ENCODE peak calls at places on chromosomes 6 and 20, in nine cellular contexts. S is Kasumi-1, N is heart left ventricle, O is Right ventricle myocardium superior, L is A172, P is foreskin fibroblast, B is GM23338, U is T-helper 17 cell, F is PC-9. Q is an unnamed sample.

GRCh38 chr20:60050193-60050960 is 92.2 kb downstream of the CDH26 start:
- DNase-seq in S (no peak), N (no peak), O (no peak), L (no peak), P (no peak), B (peak), U (no peak), F (peak), Q (no peak)

GRCh38 chr6:89489078-89489477 is 56.1 kb downstream of the ANKRD6 start:
- DNase-seq in S (no peak), N (no peak), O (no peak), L (no peak), P (no peak), B (no peak), U (no peak), F (no peak), Q (no peak)

GRCh38 chr6:7730852-7731251 is 5.0 kb downstream of the BMP6 start:
- DNase-seq in S (no peak), N (no peak), O (no peak), L (peak), P (peak), B (no peak), U (no peak), F (peak), Q (no peak)

GRCh38 chr6:158703121-158703839 is 53.4 kb downstream of the SYTL3 start:
- DNase-seq in S (no peak), N (peak), O (peak), L (no peak), P (no peak), B (no peak), U (no peak), F (no peak), Q (no peak)

GRCh38 chr6:137738197-137738596 is 128.9 kb upstream of the TNFAIP3 start:
- DNase-seq in S (no peak), N (no peak), O (no peak), L (peak), P (peak), B (no peak), U (no peak), F (no peak), Q (no peak)

GRCh38 chr6:34170341-34170740 is 24.5 kb upstream of the GRM4 start:
- DNase-seq in S (no peak), N (no peak), O (no peak), L (no peak), P (no peak), B (no peak), U (no peak), F (no peak), Q (no peak)

GRCh38 chr20:62795023-62795761 is 1.1 kb upstream of the MRGBP start:
- DNase-seq in S (peak), N (peak), O (peak), L (no peak), P (peak), B (peak), U (peak), F (peak), Q (no peak)

GRCh38 chr20:10667560-10668167 is 6.1 kb downstream of the JAG1 start:
- DNase-seq in S (no peak), N (no peak), O (no peak), L (no peak), P (no peak), B (no peak), U (no peak), F (no peak), Q (no peak)

GRCh38 chr6:49923826-49924225 is 40.1 kb downstream of the DEFB114 start:
- DNase-seq in S (no peak), N (no peak), O (no peak), L (no peak), P (no peak), B (peak), U (no peak), F (no peak), Q (no peak)

GRCh38 chr20:41005361-41005729 is 23.3 kb upstream of the TOP1 start:
- DNase-seq in S (peak), N (peak), O (peak), L (peak), P (peak), B (no peak), U (no peak), F (peak), Q (no peak)

GRCh38 chr20:57323034-57323433 is 6.6 kb upstream of the SPO11 start:
- DNase-seq in S (no peak), N (no peak), O (no peak), L (peak), P (peak), B (peak), U (no peak), F (peak), Q (no peak)

GRCh38 chr6:70790483-70790882 is 122.8 kb downstream of the SMAP1 start:
- DNase-seq in S (no peak), N (no peak), O (no peak), L (no peak), P (no peak), B (no peak), U (no peak), F (no peak), Q (no peak)

GRCh38 chr6:48840896-48841295 is 622.2 kb downstream of the MMUT start:
- DNase-seq in S (no peak), N (no peak), O (no peak), L (no peak), P (no peak), B (no peak), U (no peak), F (no peak), Q (no peak)

GRCh38 chr20:38685853-38686473 is 38.3 kb upstream of the SLC32A1 start:
- DNase-seq in S (peak), N (no peak), O (peak), L (peak), P (peak), B (peak), U (no peak), F (peak), Q (no peak)

GRCh38 chr6:132202569-132202968 is 198.7 kb downstream of the MOXD1 start:
- DNase-seq in S (no peak), N (no peak), O (no peak), L (peak), P (peak), B (no peak), U (no peak), F (no peak), Q (no peak)

GRCh38 chr20:25290646-25291431 is 43.0 kb downstream of the PYGB start:
- DNase-seq in S (no peak), N (peak), O (peak), L (no peak), P (no peak), B (no peak), U (no peak), F (no peak), Q (no peak)

GRCh38 chr6:11972806-11973205 is 39.3 kb upstream of the HIVEP1 start:
- DNase-seq in S (no peak), N (no peak), O (no peak), L (no peak), P (peak), B (no peak), U (no peak), F (no peak), Q (no peak)

GRCh38 chr6:134894800-134895199 is 55.1 kb downstream of the ALDH8A1 start:
- DNase-seq in S (no peak), N (no peak), O (no peak), L (no peak), P (no peak), B (no peak), U (no peak), F (no peak), Q (no peak)

GRCh38 chr6:139474145-139475108 is 100.0 kb upstream of the CITED2 start:
- DNase-seq in S (no peak), N (no peak), O (no peak), L (no peak), P (no peak), B (peak), U (no peak), F (no peak), Q (no peak)

GRCh38 chr20:8602389-8603116 is 466.3 kb upstream of the PLCB4 start:
- DNase-seq in S (peak), N (no peak), O (no peak), L (no peak), P (no peak), B (no peak), U (no peak), F (no peak), Q (no peak)